ENCODE peak calls at places on chromosomes 11 and 22, in four cellular contexts. Y is kidney, J is heart right ventricle, B is endodermal cell. M is an unnamed sample.

GRCh38 chr11:114059278-114059983 is at the start of gene ZBTB16:
- DNase-seq in Y (peak; percentile 98), J (peak; percentile 88), B (peak; percentile 90), M (no peak)

GRCh38 chr11:23974046-23974445 is 522.8 kb upstream of the LUZP2 start:
- DNase-seq in Y (no peak), J (no peak), B (no peak), M (no peak)

GRCh38 chr11:91097069-91097468 is 874.2 kb upstream of the CHORDC1 start:
- DNase-seq in Y (no peak), J (no peak), B (no peak), M (no peak)

GRCh38 chr22:19765477-19766234 is 5.1 kb downstream of the TBX1 start:
- DNase-seq in Y (no peak), J (no peak), B (peak; percentile 81), M (no peak)

GRCh38 chr11:5690216-5690615 is 626 bp downstream of the TRIM22 start:
- DNase-seq in Y (no peak), J (no peak), B (no peak), M (peak; percentile 83)

GRCh38 chr11:108115495-108116140 is 5.7 kb upstream of the ACAT1 start:
- DNase-seq in Y (peak; percentile 90), J (peak; percentile 86), B (peak; percentile 55), M (peak; percentile 95)

GRCh38 chr11:107591446-107592236 is 694 bp downstream of the ELMOD1 start:
- DNase-seq in Y (peak; percentile 75), J (no peak), B (peak; percentile 79), M (no peak)

GRCh38 chr11:72812968-72813739 is 1.1 kb upstream of the ATG16L2 start:
- DNase-seq in Y (peak; percentile 77), J (no peak), B (peak; percentile 89), M (peak; percentile 61)

GRCh38 chr11:17581036-17581731 is 34.1 kb downstream of the OTOG start:
- DNase-seq in Y (peak; percentile 7), J (no peak), B (peak; percentile 35), M (no peak)

GRCh38 chr11:72326151-72326842 is 82.3 kb upstream of the PHOX2A start:
- DNase-seq in Y (no peak), J (no peak), B (no peak), M (peak; percentile 46)

GRCh38 chr22:35552186-35552842 is 11.7 kb downstream of the RASD2 start:
- DNase-seq in Y (no peak), J (no peak), B (peak; percentile 94), M (no peak)

GRCh38 chr11:63478896-63479295 is 12.1 kb downstream of the PLAAT5 start:
- DNase-seq in Y (no peak), J (peak; percentile 55), B (peak; percentile 82), M (peak; percentile 89)

GRCh38 chr11:14567064-14567651 is 47.0 kb upstream of the PSMA1 start:
- DNase-seq in Y (no peak), J (no peak), B (no peak), M (no peak)

GRCh38 chr11:82631722-82632630 is 101.7 kb downstream of the FAM181B start:
- DNase-seq in Y (no peak), J (no peak), B (no peak), M (no peak)

GRCh38 chr11:67534070-67534679 is 10.9 kb upstream of the CABP2 start:
- DNase-seq in Y (no peak), J (no peak), B (no peak), M (no peak)

GRCh38 chr11:32365192-32365591 is 70.1 kb downstream of the WT1 start:
- DNase-seq in Y (no peak), J (no peak), B (no peak), M (no peak)

GRCh38 chr11:115241899-115242298 is 262.3 kb downstream of the CADM1 start:
- DNase-seq in Y (no peak), J (no peak), B (no peak), M (no peak)

GRCh38 chr11:124897681-124898680 is at the start of gene ROBO4:
- DNase-seq in Y (no peak), J (peak; percentile 83), B (peak; percentile 60), M (peak; percentile 96)

GRCh38 chr11:79421820-79422219 is 19.0 kb downstream of the TENM4 start:
- DNase-seq in Y (no peak), J (no peak), B (peak; percentile 62), M (no peak)

GRCh38 chr11:129278586-129279319 is 86.6 kb upstream of the ARHGAP32 start:
- DNase-seq in Y (no peak), J (no peak), B (peak; percentile 67), M (no peak)

GRCh38 chr22:48424661-48425060 is 1403.0 kb downstream of the BRD1 start:
- DNase-seq in Y (no peak), J (no peak), B (no peak), M (no peak)

GRCh38 chr11:66291706-66292542 is at the start of gene TMEM151A:
- DNase-seq in Y (peak; percentile 73), J (no peak), B (peak; percentile 55), M (no peak)

DNA sequence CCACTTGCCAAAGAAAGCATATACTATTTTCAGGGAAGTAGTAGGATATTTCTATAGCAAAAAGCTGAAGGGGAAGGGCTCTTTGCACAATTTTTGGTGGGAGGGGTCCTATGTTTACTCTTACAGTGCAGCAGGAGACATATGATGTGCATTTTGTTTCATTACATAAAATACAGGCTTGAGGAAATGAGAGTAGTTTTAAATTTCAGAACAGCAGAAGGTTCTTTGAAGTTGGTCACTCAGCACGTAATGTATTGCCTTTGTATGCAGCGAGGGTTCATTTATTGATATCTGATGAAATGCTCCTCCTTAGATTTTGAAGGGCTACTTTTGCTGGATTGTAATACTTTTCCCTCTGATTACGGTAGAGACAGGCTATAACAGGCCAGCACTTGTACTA is 3.1 kb upstream of the PIK3IP1 start:
- DNase-seq in Y (no peak), J (no peak), B (no peak), M (no peak)
- H3K4me3 ChIP-seq in Y (no peak overlapping the region), J (no peak overlapping the region), B (no peak overlapping the region), M (no peak overlapping the region)

GRCh38 chr11:69983897-69984438 is 94.1 kb upstream of the ANO1 start:
- DNase-seq in Y (peak; percentile 12), J (no peak), B (no peak), M (no peak)

GRCh38 chr11:69985654-69986420 is 92.3 kb upstream of the ANO1 start:
- DNase-seq in Y (peak; percentile 81), J (no peak), B (peak; percentile 71), M (no peak)

GRCh38 chr11:69985331-69985653 is 92.8 kb upstream of the ANO1 start:
- DNase-seq in Y (no peak), J (no peak), B (no peak), M (no peak)

GRCh38 chr11:69984457-69985261 is 93.5 kb upstream of the ANO1 start:
- DNase-seq in Y (peak; percentile 63), J (no peak), B (peak; percentile 90), M (no peak)

GRCh38 chr11:69986421-69987229 is 91.5 kb upstream of the ANO1 start:
- DNase-seq in Y (peak; percentile 35), J (peak; percentile 52), B (no peak), M (no peak)
- H3K4me3 ChIP-seq in Y (no peak overlapping the region), J (peak overlapping the region; percentile 33), B (no peak overlapping the region), M (no peak overlapping the region)

GRCh38 chr22:24005201-24005600 is at the start of gene GSTT4:
- DNase-seq in Y (no peak), J (peak; percentile 80), B (no peak), M (peak; percentile 51)
- H3K4me3 ChIP-seq in Y (no peak within 1 kb of the TSS), J (no peak within 1 kb of the TSS), B (no peak within 1 kb of the TSS), M (no peak within 1 kb of the TSS)

DNA sequence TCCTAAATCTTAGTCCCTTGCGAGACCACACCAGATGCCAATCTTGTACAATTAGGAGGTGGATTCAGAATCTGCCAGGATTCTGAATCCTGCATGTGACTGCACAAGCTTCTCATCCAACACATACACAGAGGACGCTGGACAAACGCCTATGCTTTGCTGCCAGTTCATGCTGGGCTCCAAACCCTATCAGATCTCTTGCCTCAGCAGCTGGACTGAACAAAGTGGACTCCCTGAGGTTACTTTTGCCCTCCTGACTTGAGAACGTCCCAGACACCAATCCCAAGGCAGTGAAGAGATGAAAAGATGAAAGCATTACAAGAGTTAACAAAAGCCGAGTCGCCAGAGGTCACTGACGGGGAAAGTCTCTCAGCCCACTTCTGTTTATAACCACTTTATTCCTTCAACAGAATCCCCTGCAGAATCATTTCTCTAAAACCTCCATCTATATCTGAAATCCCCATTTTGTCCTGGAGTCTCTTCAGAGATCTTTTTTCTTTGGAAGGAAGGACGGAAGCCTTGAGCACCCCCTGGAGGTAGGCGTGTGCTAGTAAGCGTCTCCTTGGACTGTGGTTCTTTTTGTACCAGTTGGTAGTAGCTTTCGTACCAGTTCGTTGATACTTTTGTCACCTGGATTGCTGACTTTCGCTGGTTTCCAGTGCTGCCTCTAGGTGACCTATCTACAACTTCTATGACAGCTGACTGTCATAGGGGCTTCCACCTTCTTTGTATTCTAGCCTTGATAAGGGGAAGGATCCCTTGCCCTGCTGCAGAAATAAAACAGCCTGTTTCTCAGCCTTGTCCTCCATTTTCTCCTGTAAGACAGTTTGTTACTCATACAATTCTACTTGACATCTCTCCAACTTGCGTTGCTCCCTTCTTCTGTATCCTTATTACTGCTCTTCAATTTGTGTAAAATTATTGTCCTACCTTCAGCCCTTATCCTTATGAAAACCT is 26.1 kb upstream of the EED start:
- DNase-seq in Y (peak; percentile 73), J (peak; percentile 77), B (peak; percentile 91), M (peak; percentile 87)
- H3K4me3 ChIP-seq in Y (peak overlapping the region; percentile 55), J (peak overlapping the region; percentile 11), B (no peak overlapping the region), M (peak overlapping the region; percentile 45)